ENCODE peak calls at places on chromosomes 11 and 22, in ten cellular contexts. J is activated T-cell treated with anti-CD3 and anti-CD28 coated beads for 24 hours; F is frontal cortex; V is ELR; M is activated CD4-positive, CD25-positive, alpha-beta regulatory T cell treated with anti-CD3 and anti-CD28 coated beads, Interleukin-2, amount 50 U/mL, for 72 hours; G is activated effector memory CD4-positive, alpha-beta T cell treated with anti-CD3 and anti-CD28 coated beads, Interleukin-2, amount 50 U/mL, for 16 hours; C is posterior vena cava; O is AML-193; E is glutamatergic neuron; T is CD8-positive, alpha-beta T cell. N is an unnamed sample.

GRCh38 chr11:13009921-13010736 is 1.0 kb downstream of the RASSF10 start:
- DNase-seq in V (no peak), F (no peak), O (no peak), C (no peak), G (no peak), M (no peak), T (no peak), E (peak; percentile 51), J (no peak), N (peak; percentile 29)

GRCh38 chr11:28315440-28315839 is 207.3 kb downstream of the METTL15 start:
- DNase-seq in J (no peak), O (no peak), M (no peak), E (no peak), T (no peak), G (no peak), V (no peak), C (no peak), F (no peak), N (no peak)

GRCh38 chr11:62055970-62056369 is 67.8 kb upstream of the INCENP start:
- DNase-seq in C (no peak), O (no peak), M (no peak), T (no peak), J (no peak), G (no peak), V (no peak), E (no peak), F (no peak), N (no peak)

GRCh38 chr11:45174168-45174835 is 27.9 kb downstream of the PRDM11 start:
- DNase-seq in J (no peak), V (no peak), O (no peak), C (no peak), E (no peak), M (no peak), F (no peak), G (no peak), T (no peak), N (no peak)

GRCh38 chr11:35167451-35167954 is 28.5 kb downstream of the CD44 start:
- DNase-seq in G (no peak), O (no peak), E (no peak), C (no peak), M (no peak), J (no peak), F (no peak), V (no peak), T (no peak), N (no peak)

GRCh38 chr11:134282121-134283045 is 6.2 kb downstream of the GLB1L3 start:
- DNase-seq in V (no peak), E (no peak), O (no peak), J (no peak), T (no peak), M (no peak), C (no peak), G (peak; percentile 21), F (no peak), N (no peak)

GRCh38 chr22:32804823-32805585 is 3.5 kb downstream of the TIMP3 start:
- DNase-seq in F (no peak), O (no peak), M (no peak), E (no peak), J (no peak), T (no peak), C (no peak), V (no peak), G (no peak), N (no peak)

GRCh38 chr11:12143461-12144258 is 33.3 kb downstream of the MICAL2 start:
- DNase-seq in J (no peak), E (no peak), M (no peak), C (no peak), T (no peak), O (no peak), F (no peak), V (no peak), G (no peak), N (no peak)

GRCh38 chr11:45089251-45089650 is 57.2 kb upstream of the PRDM11 start:
- DNase-seq in F (no peak), V (peak; percentile 59), E (no peak), O (no peak), C (peak; percentile 95), J (no peak), M (no peak), G (peak; percentile 34), T (no peak), N (no peak)

GRCh38 chr22:20009582-20010306 is 6.9 kb downstream of the ARVCF start:
- DNase-seq in E (peak; percentile 5), J (no peak), F (no peak), V (no peak), T (peak; percentile 11), M (no peak), C (peak; percentile 44), G (no peak), O (no peak), N (no peak)

GRCh38 chr22:50178871-50179869 is 6.5 kb upstream of the TRABD start:
- DNase-seq in T (no peak), M (no peak), G (no peak), F (no peak), V (no peak), C (peak; percentile 82), O (no peak), E (peak; percentile 33), J (no peak), N (no peak)

GRCh38 chr11:87926250-87926970 is 248.8 kb downstream of the RAB38 start:
- DNase-seq in O (no peak), E (no peak), G (no peak), T (no peak), M (no peak), C (no peak), F (no peak), J (no peak), V (peak; percentile 94), N (peak; percentile 7)

GRCh38 chr11:36460220-36460619 is 49.9 kb downstream of the TRAF6 start:
- DNase-seq in J (no peak), C (no peak), O (no peak), G (no peak), V (no peak), F (no peak), T (no peak), E (peak; percentile 45), M (no peak), N (no peak)

GRCh38 chr22:29641052-29641780 is 37.8 kb downstream of the NF2 start:
- DNase-seq in C (no peak), E (no peak), F (no peak), O (no peak), T (no peak), G (no peak), M (no peak), V (no peak), J (no peak), N (no peak)

GRCh38 chr22:26334232-26334631 is 94.8 kb upstream of the ASPHD2 start:
- DNase-seq in V (no peak), E (no peak), F (no peak), T (no peak), C (no peak), G (no peak), M (no peak), J (no peak), O (no peak), N (no peak)

GRCh38 chr22:36977401-36977861 is 41.8 kb downstream of the TST start:
- DNase-seq in E (peak; percentile 49), F (peak; percentile 28), M (peak; percentile 75), C (peak; percentile 86), T (peak; percentile 89), V (peak; percentile 57), O (peak; percentile 28), J (peak; percentile 70), G (peak; percentile 93), N (peak; percentile 74)

GRCh38 chr11:32172771-32173170 is 81.9 kb downstream of the RCN1 start:
- DNase-seq in F (no peak), O (no peak), G (no peak), T (no peak), V (peak; percentile 50), C (no peak), J (no peak), M (no peak), E (no peak), N (no peak)

GRCh38 chr22:45538284-45538683 is 35.6 kb downstream of the FBLN1 start:
- DNase-seq in F (no peak), O (no peak), M (no peak), G (no peak), V (no peak), T (no peak), J (no peak), C (no peak), E (no peak), N (no peak)

GRCh38 chr11:47180006-47180787 is 3.5 kb upstream of the ARFGAP2 start:
- DNase-seq in O (no peak), J (no peak), C (no peak), E (no peak), V (no peak), T (no peak), F (no peak), M (no peak), G (no peak), N (no peak)

GRCh38 chr11:57639321-57640067 is 10.2 kb downstream of the YPEL4 start:
- DNase-seq in V (peak; percentile 41), G (no peak), T (no peak), J (no peak), F (no peak), E (peak; percentile 88), C (no peak), O (no peak), M (no peak), N (peak; percentile 92)

GRCh38 chr11:100004541-100004940 is 682.5 kb upstream of the ARHGAP42 start:
- DNase-seq in C (no peak), M (no peak), O (no peak), F (no peak), G (no peak), E (no peak), J (no peak), V (peak; percentile 20), T (no peak), N (no peak)

GRCh38 chr11:8268530-8269461 is 5.1 kb upstream of the LMO1 start:
- DNase-seq in E (peak; percentile 59), G (peak; percentile 54), T (no peak), V (no peak), C (peak; percentile 73), F (no peak), M (peak; percentile 25), J (no peak), O (no peak), N (peak; percentile 55)

GRCh38 chr11:122998727-122999370 is 17.2 kb upstream of the BSX start:
- DNase-seq in O (no peak), J (no peak), E (no peak), G (no peak), M (no peak), T (no peak), C (no peak), F (no peak), V (peak; percentile 16), N (no peak)

GRCh38 chr11:19744130-19744529 is 31.5 kb downstream of the NAV2 start:
- DNase-seq in J (no peak), C (no peak), E (no peak), O (no peak), F (no peak), T (no peak), G (no peak), V (no peak), M (no peak), N (no peak)

GRCh38 chr11:63343130-63343529 is 26.5 kb upstream of the SLC22A9 start:
- DNase-seq in E (no peak), O (no peak), V (no peak), G (no peak), C (no peak), J (no peak), M (no peak), F (no peak), T (no peak), N (no peak)

GRCh38 chr22:19709063-19709769 is 5.1 kb upstream of the SEPTIN5 start:
- DNase-seq in M (no peak), J (no peak), F (peak; percentile 39), O (no peak), T (no peak), G (peak; percentile 41), C (no peak), E (peak; percentile 28), V (no peak), N (no peak)

GRCh38 chr11:34308049-34308692 is 49.6 kb downstream of the ABTB2 start:
- DNase-seq in E (no peak), T (no peak), V (peak; percentile 62), C (no peak), G (no peak), F (no peak), O (no peak), J (no peak), M (no peak), N (no peak)

N was measured in NCI-H82.